ENCODE peak calls at places on chromosome 13, in four cellular contexts. U is mucosa of gallbladder, X is amniotic stem cell, H is pancreas. C is an unnamed sample.

GRCh38 chr13:30847697-30848307 is 58.3 kb upstream of the MEDAG start:
- DNase-seq in U (peak), X (peak), H (no peak), C (peak)

GRCh38 chr13:33326723-33327122 is 41.2 kb upstream of the STARD13 start:
- DNase-seq in U (no peak), X (no peak), H (no peak), C (no peak)

GRCh38 chr13:33235078-33235477 is 50.5 kb downstream of the STARD13 start:
- DNase-seq in U (no peak), X (no peak), H (no peak), C (no peak)

GRCh38 chr13:100721885-100722512 is 47.4 kb upstream of the TMTC4 start:
- DNase-seq in U (peak), X (peak), H (peak), C (peak)

GRCh38 chr13:114198556-114198955 is 19.5 kb downstream of the CFAP97D2 start:
- DNase-seq in U (no peak), X (no peak), H (no peak), C (no peak)

GRCh38 chr13:45398862-45399261 is 19.3 kb downstream of the SLC25A30 start:
- DNase-seq in U (no peak), X (no peak), H (no peak), C (no peak)

GRCh38 chr13:78680064-78680463 is 21.1 kb upstream of the OBI1 start:
- DNase-seq in U (no peak), X (no peak), H (no peak), C (peak)

GRCh38 chr13:28851422-28851821 is 31.3 kb downstream of the MTUS2 start:
- DNase-seq in U (no peak), X (no peak), H (no peak), C (no peak)

GRCh38 chr13:49810825-49811526 is 18.5 kb upstream of the KPNA3 start:
- DNase-seq in U (no peak), X (no peak), H (no peak), C (no peak)

GRCh38 chr13:101019126-101019525 is 344.5 kb upstream of the TMTC4 start:
- DNase-seq in U (no peak), X (no peak), H (no peak), C (no peak)

GRCh38 chr13:72412481-72412880 is 314.9 kb downstream of the MZT1 start:
- DNase-seq in U (no peak), X (no peak), H (no peak), C (no peak)

GRCh38 chr13:99656843-99657506 is 155.7 kb downstream of the TM9SF2 start:
- DNase-seq in U (no peak), X (no peak), H (no peak), C (peak)

GRCh38 chr13:50386527-50387123 is 371.4 kb downstream of the KCNRG start:
- DNase-seq in U (no peak), X (no peak), H (no peak), C (peak)

GRCh38 chr13:113749956-113750355 is 9.1 kb upstream of the TMEM255B start:
- DNase-seq in U (no peak), X (no peak), H (peak), C (no peak)

GRCh38 chr13:100129605-100130004 is 40.7 kb downstream of the PCCA start:
- DNase-seq in U (no peak), X (no peak), H (no peak), C (no peak)

GRCh38 chr13:91804724-91805123 is 406.3 kb downstream of the GPC5 start:
- DNase-seq in U (no peak), X (no peak), H (no peak), C (peak)

GRCh38 chr13:76425930-76426329 is 460.3 kb downstream of the KCTD12 start:
- DNase-seq in U (no peak), X (peak), H (no peak), C (peak)

GRCh38 chr13:71242191-71242590 is 624.8 kb downstream of the DACH1 start:
- DNase-seq in U (no peak), X (no peak), H (no peak), C (peak)

GRCh38 chr13:23616228-23616627 is 46.0 kb downstream of the TNFRSF19 start:
- DNase-seq in U (no peak), X (no peak), H (no peak), C (no peak)

GRCh38 chr13:30017880-30018279 is 167.5 kb upstream of the UBL3 start:
- DNase-seq in U (no peak), X (no peak), H (no peak), C (peak)

GRCh38 chr13:59746291-59746962 is 417.3 kb downstream of the DIAPH3 start:
- DNase-seq in U (no peak), X (peak), H (no peak), C (no peak)

GRCh38 chr13:23583491-23583890 is 13.3 kb downstream of the TNFRSF19 start:
- DNase-seq in U (no peak), X (no peak), H (no peak), C (no peak)

GRCh38 chr13:43484432-43485225 is 302.1 kb downstream of the ENOX1 start:
- DNase-seq in U (peak), X (no peak), H (no peak), C (no peak)

GRCh38 chr13:43805681-43806128 is 18.9 kb upstream of the ENOX1 start:
- DNase-seq in U (no peak), X (no peak), H (no peak), C (no peak)

GRCh38 chr13:40345149-40345514 is 321.3 kb downstream of the FOXO1 start:
- DNase-seq in U (no peak), X (no peak), H (no peak), C (no peak)

GRCh38 chr13:112583592-112584277 is 4.2 kb downstream of the TUBGCP3 start:
- DNase-seq in U (peak), X (no peak), H (no peak), C (no peak)

GRCh38 chr13:100280681-100281080 is 191.8 kb downstream of the PCCA start:
- DNase-seq in U (no peak), X (no peak), H (no peak), C (no peak)

GRCh38 chr13:110434629-110435028 is 126.9 kb downstream of the RAB20 start:
- DNase-seq in U (no peak), X (no peak), H (no peak), C (no peak)

GRCh38 chr13:69970521-69970920 is 137.1 kb upstream of the ATXN8OS start:
- DNase-seq in U (no peak), X (no peak), H (no peak), C (no peak)

GRCh38 chr13:81142306-81142999 is 801.5 kb upstream of the SPRY2 start:
- DNase-seq in U (no peak), X (no peak), H (no peak), C (no peak)

GRCh38 chr13:89401209-89401810 is 1730.1 kb downstream of the SLITRK5 start:
- DNase-seq in U (no peak), X (no peak), H (no peak), C (no peak)

GRCh38 chr13:106432636-106433035 is 102.8 kb downstream of the EFNB2 start:
- DNase-seq in U (no peak), X (no peak), H (no peak), C (no peak)

GRCh38 chr13:31947105-31947504 is 84.5 kb upstream of the FRY start:
- DNase-seq in U (no peak), X (no peak), H (no peak), C (no peak)

GRCh38 chr13:106284358-106284757 is 251.1 kb downstream of the EFNB2 start:
- DNase-seq in U (no peak), X (no peak), H (no peak), C (no peak)

GRCh38 chr13:36788276-36788675 is 30.7 kb upstream of the RFXAP start:
- DNase-seq in U (no peak), X (no peak), H (no peak), C (no peak)

GRCh38 chr13:99548448-99548847 is 47.2 kb downstream of the TM9SF2 start:
- DNase-seq in U (no peak), X (no peak), H (no peak), C (no peak)

GRCh38 chr13:39531646-39532045 is 71.3 kb downstream of the LHFPL6 start:
- DNase-seq in U (no peak), X (no peak), H (no peak), C (no peak)

GRCh38 chr13:74424455-74424854 is 290.3 kb upstream of the KLF12 start:
- DNase-seq in U (no peak), X (no peak), H (no peak), C (no peak)